ENCODE peak calls at places on chromosomes 11 and 22, in nine cellular contexts. P, E, L, V, J, O, K, T and A are unnamed samples.
A peak's percentile ranks its signal among the peaks of the same experiment; 100 is the strongest.

GRCh38 chr11:73262851-73263495 is 9.2 kb upstream of the P2RY6 start:
- DNase-seq in P (no peak), E (no peak), L (no peak), V (peak; percentile 27), J (no peak), O (no peak), K (no peak), T (no peak), A (no peak)

GRCh38 chr11:78417888-78418583 is 416 bp upstream of the GAB2 start:
- DNase-seq in P (peak; percentile 83), E (peak; percentile 82), L (peak; percentile 87), V (peak; percentile 68), J (peak; percentile 96), O (peak; percentile 32), K (no peak), T (no peak), A (no peak)

GRCh38 chr11:48154162-48154561 is 62.4 kb upstream of the OR4B1 start:
- DNase-seq in P (no peak), E (no peak), L (no peak), V (no peak), J (no peak), O (no peak), K (no peak), T (no peak), A (no peak)

GRCh38 chr22:30354644-30355043 is 2.0 kb downstream of the SF3A1 start:
- DNase-seq in P (no peak), E (no peak), L (no peak), V (no peak), J (no peak), O (no peak), K (no peak), T (no peak), A (no peak)

GRCh38 chr11:86440305-86440716 is 65.6 kb downstream of the CCDC81 start:
- DNase-seq in P (no peak), E (no peak), L (no peak), V (no peak), J (no peak), O (no peak), K (no peak), T (no peak), A (no peak)

GRCh38 chr11:47916361-47916841 is 64.0 kb upstream of the PTPRJ start:
- DNase-seq in P (no peak), E (no peak), L (no peak), V (no peak), J (no peak), O (no peak), K (no peak), T (no peak), A (no peak)

GRCh38 chr22:17486313-17486712 is 77.0 kb upstream of the SLC25A18 start:
- DNase-seq in P (no peak), E (peak; percentile 40), L (no peak), V (no peak), J (no peak), O (no peak), K (no peak), T (no peak), A (no peak)

GRCh38 chr22:50092342-50092741 is 2.5 kb downstream of the MOV10L1 start:
- DNase-seq in P (no peak), E (no peak), L (no peak), V (no peak), J (peak; percentile 14), O (no peak), K (no peak), T (no peak), A (no peak)

GRCh38 chr11:130434521-130435223 is 6.3 kb upstream of the ADAMTS8 start:
- DNase-seq in P (peak; percentile 73), E (peak; percentile 91), L (peak; percentile 74), V (peak; percentile 74), J (peak; percentile 87), O (peak; percentile 68), K (peak; percentile 44), T (no peak), A (no peak)

GRCh38 chr11:94706211-94706610 is 61.9 kb upstream of the AMOTL1 start:
- DNase-seq in P (no peak), E (no peak), L (no peak), V (no peak), J (no peak), O (no peak), K (no peak), T (no peak), A (no peak)

GRCh38 chr11:44999068-44999467 is 48.4 kb upstream of the TP53I11 start:
- DNase-seq in P (peak; percentile 22), E (no peak), L (no peak), V (no peak), J (no peak), O (no peak), K (no peak), T (no peak), A (peak; percentile 53)

GRCh38 chr11:30346068-30346688 is 23.3 kb downstream of the ARL14EP start:
- DNase-seq in P (no peak), E (peak; percentile 83), L (no peak), V (no peak), J (no peak), O (peak; percentile 15), K (no peak), T (no peak), A (no peak)

GRCh38 chr11:116461789-116462188 is 311.0 kb downstream of the BUD13 start:
- DNase-seq in P (no peak), E (peak; percentile 35), L (no peak), V (no peak), J (no peak), O (no peak), K (no peak), T (no peak), A (no peak)

GRCh38 chr22:32764330-32765116 is 37.0 kb upstream of the TIMP3 start:
- DNase-seq in P (peak; percentile 83), E (peak; percentile 41), L (peak; percentile 22), V (no peak), J (no peak), O (no peak), K (no peak), T (no peak), A (no peak)

GRCh38 chr11:57248780-57249383 is 11.8 kb upstream of the APLNR start:
- DNase-seq in P (peak; percentile 78), E (peak; percentile 90), L (peak; percentile 63), V (no peak), J (peak; percentile 82), O (peak; percentile 27), K (no peak), T (peak; percentile 70), A (no peak)

GRCh38 chr22:47388778-47389177 is 626.3 kb downstream of the TBC1D22A start:
- DNase-seq in P (no peak), E (no peak), L (no peak), V (peak; percentile 15), J (peak; percentile 41), O (no peak), K (no peak), T (no peak), A (no peak)

GRCh38 chr11:115645631-115646271 is 141.5 kb upstream of the CADM1 start:
- DNase-seq in P (no peak), E (peak; percentile 85), L (no peak), V (no peak), J (no peak), O (no peak), K (no peak), T (no peak), A (no peak)

GRCh38 chr11:79232346-79232745 is 208.5 kb downstream of the TENM4 start:
- DNase-seq in P (no peak), E (no peak), L (no peak), V (no peak), J (no peak), O (no peak), K (no peak), T (no peak), A (no peak)

GRCh38 chr11:11313902-11314692 is 39.0 kb downstream of the CSNK2A3 start:
- DNase-seq in P (no peak), E (no peak), L (no peak), V (no peak), J (no peak), O (no peak), K (no peak), T (no peak), A (no peak)

GRCh38 chr22:29156507-29156906 is 49.2 kb upstream of the EMID1 start:
- DNase-seq in P (peak; percentile 36), E (peak; percentile 82), L (no peak), V (no peak), J (peak; percentile 71), O (no peak), K (no peak), T (no peak), A (no peak)

DNA sequence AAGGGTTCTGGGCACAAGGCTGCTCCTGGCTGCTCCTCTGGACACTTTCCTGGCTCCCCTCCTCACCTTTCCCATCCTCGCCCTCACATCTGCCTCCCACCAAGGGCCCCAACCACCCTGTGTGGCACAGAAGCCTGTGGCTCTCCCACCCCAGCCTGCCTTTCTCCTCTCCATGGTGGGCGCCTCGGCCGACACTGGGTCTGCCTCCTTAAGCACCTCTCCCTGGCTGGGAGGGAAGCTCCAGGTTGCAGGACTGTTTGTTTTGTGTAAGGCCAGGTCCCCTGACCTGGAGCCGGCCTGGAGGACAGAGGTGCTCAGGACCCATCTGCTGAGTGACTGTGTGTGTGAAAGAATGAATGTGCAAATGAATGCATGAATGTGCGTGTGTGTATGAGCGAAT is 14.1 kb downstream of the MUC6 start:
- DNase-seq in P (no peak), E (no peak), L (no peak), V (no peak), J (no peak), O (no peak), K (no peak), T (no peak), A (no peak)
- TF ChIP-seq POLR2AphosphoS5 in P (no peak), E (no peak), L (no peak), V (no peak), J (peak; percentile 7), O (no peak), K (no peak), T (no peak), A (no peak)

GRCh38 chr22:22662095-22662494 is 17.7 kb downstream of the GGTLC2 start:
- DNase-seq in P (no peak), E (no peak), L (no peak), V (no peak), J (no peak), O (no peak), K (no peak), T (no peak), A (no peak)
- H3K27ac ChIP-seq in P (no peak overlapping the region), E (no peak overlapping the region), L (no peak overlapping the region), V (no peak overlapping the region), J (no peak overlapping the region), O (no peak overlapping the region), K (no peak overlapping the region), T (no peak overlapping the region), A (no peak overlapping the region)

GRCh38 chr11:6377902-6378694 is 12.2 kb upstream of the SMPD1 start:
- DNase-seq in P (no peak), E (no peak), L (no peak), V (no peak), J (no peak), O (no peak), K (no peak), T (no peak), A (no peak)
- TF ChIP-seq POLR2AphosphoS5 in P (no peak), E (no peak), L (no peak), V (no peak), J (no peak), O (no peak), K (no peak), T (no peak), A (no peak)

DNA sequence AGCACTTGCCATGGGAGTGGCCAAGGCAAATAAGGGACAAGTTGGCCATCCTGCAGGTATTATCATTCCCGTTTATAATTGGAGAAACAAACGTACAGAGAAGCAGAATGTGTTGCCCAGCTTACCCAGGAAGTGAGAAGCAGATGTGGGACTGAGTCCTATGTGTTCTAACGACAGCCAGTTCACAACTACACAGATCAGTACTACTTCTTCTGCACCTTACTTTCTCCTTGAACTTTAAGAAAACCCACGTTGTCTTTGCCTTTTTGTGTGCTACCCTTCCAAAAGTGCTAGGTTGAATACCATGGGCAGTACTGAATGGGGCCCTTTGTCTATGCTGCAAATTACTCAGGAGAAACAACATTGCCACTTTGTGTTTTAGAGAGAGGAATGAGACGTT is 62.8 kb upstream of the BLID start:
- DNase-seq in P (no peak), E (no peak), L (no peak), V (no peak), J (no peak), O (no peak), K (no peak), T (no peak), A (no peak)
- H3K27ac ChIP-seq in P (no peak overlapping the region), E (no peak overlapping the region), L (no peak overlapping the region), V (peak overlapping the region; percentile 46), J (no peak overlapping the region), O (peak overlapping the region; percentile 97), K (no peak overlapping the region), T (no peak overlapping the region), A (peak overlapping the region; percentile 72)